ENCODE peak calls at places on chromosomes 6 and 20, in four cellular contexts. One of them, this sample, is unnamed.

GRCh38 chr6:162825597-162825996 is 97.8 kb downstream of the PACRG start:
- DNase-seq in cardiac fibroblast: no peak
- DNase-seq in transverse colon: no peak
- DNase-seq in B cell: no peak
- DNase-seq in this sample: no peak

GRCh38 chr6:2952557-2953095 is 18.7 kb downstream of the SERPINB6 start:
- DNase-seq in cardiac fibroblast: peak; percentile 93
- DNase-seq in transverse colon: peak; percentile 87
- DNase-seq in B cell: peak; percentile 65
- DNase-seq in this sample: peak; percentile 90

GRCh38 chr6:147279423-147279822 is 75.2 kb downstream of the STXBP5 start:
- DNase-seq in cardiac fibroblast: peak; percentile 82
- DNase-seq in transverse colon: no peak
- DNase-seq in B cell: no peak
- DNase-seq in this sample: no peak

GRCh38 chr6:37399795-37400490 is 33.1 kb upstream of the CMTR1 start:
- DNase-seq in B cell: no peak
- DNase-seq in transverse colon: no peak
- DNase-seq in cardiac fibroblast: no peak
- DNase-seq in this sample: no peak

GRCh38 chr6:167092672-167093339 is 30.1 kb upstream of the CCR6 start:
- DNase-seq in B cell: peak; percentile 59
- DNase-seq in transverse colon: no peak
- DNase-seq in cardiac fibroblast: no peak
- DNase-seq in this sample: no peak

GRCh38 chr6:83976871-83977270 is 56.7 kb upstream of the MRAP2 start:
- DNase-seq in cardiac fibroblast: no peak
- DNase-seq in transverse colon: no peak
- DNase-seq in B cell: no peak
- DNase-seq in this sample: no peak

GRCh38 chr20:46307139-46307998 is 929 bp downstream of the CDH22 start:
- DNase-seq in cardiac fibroblast: peak; percentile 55
- DNase-seq in transverse colon: peak; percentile 50
- DNase-seq in B cell: peak; percentile 75
- DNase-seq in this sample: peak; percentile 67

GRCh38 chr6:67102743-67103142 is 1395.7 kb upstream of the EYS start:
- DNase-seq in B cell: no peak
- DNase-seq in cardiac fibroblast: no peak
- DNase-seq in transverse colon: no peak
- DNase-seq in this sample: no peak

GRCh38 chr6:36364669-36365479 is 22.6 kb downstream of the ETV7 start:
- DNase-seq in cardiac fibroblast: peak; percentile 59
- DNase-seq in B cell: peak; percentile 41
- DNase-seq in transverse colon: no peak
- DNase-seq in this sample: no peak

GRCh38 chr6:36360241-36361054 is 23.8 kb upstream of the BNIP5 start:
- DNase-seq in cardiac fibroblast: peak; percentile 91
- DNase-seq in transverse colon: peak; percentile 80
- DNase-seq in B cell: peak; percentile 80
- DNase-seq in this sample: peak; percentile 80

GRCh38 chr6:16630035-16630643 is 131.1 kb downstream of the ATXN1 start:
- DNase-seq in transverse colon: no peak
- DNase-seq in cardiac fibroblast: no peak
- DNase-seq in B cell: no peak
- DNase-seq in this sample: no peak

GRCh38 chr6:96911171-96911570 is 13.4 kb upstream of the KLHL32 start:
- DNase-seq in transverse colon: no peak
- DNase-seq in B cell: no peak
- DNase-seq in cardiac fibroblast: no peak
- DNase-seq in this sample: no peak

GRCh38 chr20:14538433-14538832 is 201.0 kb upstream of the FLRT3 start:
- DNase-seq in transverse colon: no peak
- DNase-seq in cardiac fibroblast: no peak
- DNase-seq in B cell: no peak
- DNase-seq in this sample: no peak

GRCh38 chr6:2622683-2623082 is 128.0 kb downstream of the MYLK4 start:
- DNase-seq in cardiac fibroblast: peak; percentile 21
- DNase-seq in transverse colon: no peak
- DNase-seq in B cell: no peak
- DNase-seq in this sample: no peak

GRCh38 chr6:21999012-21999528 is 297.8 kb downstream of the PRL start:
- DNase-seq in cardiac fibroblast: peak; percentile 39
- DNase-seq in B cell: no peak
- DNase-seq in transverse colon: no peak
- DNase-seq in this sample: no peak

GRCh38 chr6:26043389-26044139 is 43.7 kb upstream of the HFE start:
- DNase-seq in B cell: peak; percentile 70
- DNase-seq in transverse colon: peak; percentile 82
- DNase-seq in cardiac fibroblast: peak; percentile 99
- DNase-seq in this sample: peak; percentile 51

GRCh38 chr20:38349856-38350255 is 3.6 kb downstream of the LBP start:
- DNase-seq in transverse colon: no peak
- DNase-seq in B cell: no peak
- DNase-seq in cardiac fibroblast: no peak
- DNase-seq in this sample: no peak

GRCh38 chr20:23305098-23305497 is 45.5 kb upstream of the NXT1 start:
- DNase-seq in B cell: no peak
- DNase-seq in cardiac fibroblast: peak; percentile 84
- DNase-seq in transverse colon: no peak
- DNase-seq in this sample: no peak

GRCh38 chr6:133748628-133749027 is 140.3 kb upstream of the TCF21 start:
- DNase-seq in B cell: no peak
- DNase-seq in cardiac fibroblast: peak; percentile 21
- DNase-seq in transverse colon: no peak
- DNase-seq in this sample: no peak

GRCh38 chr6:99096186-99096585 is 148.4 kb upstream of the FBXL4 start:
- DNase-seq in transverse colon: no peak
- DNase-seq in cardiac fibroblast: no peak
- DNase-seq in B cell: no peak
- DNase-seq in this sample: no peak

GRCh38 chr20:48904566-48905321 is 16.8 kb upstream of the ARFGEF2 start:
- DNase-seq in B cell: peak; percentile 61
- DNase-seq in transverse colon: peak; percentile 66
- DNase-seq in cardiac fibroblast: peak; percentile 81
- DNase-seq in this sample: peak; percentile 70

GRCh38 chr6:25041676-25042598 is 106.2 kb upstream of the RIPOR2 start:
- DNase-seq in cardiac fibroblast: no peak
- DNase-seq in B cell: peak; percentile 62
- DNase-seq in transverse colon: peak; percentile 30
- DNase-seq in this sample: no peak

GRCh38 chr6:125232466-125232865 is 69.3 kb downstream of the HDDC2 start:
- DNase-seq in cardiac fibroblast: peak; percentile 22
- DNase-seq in transverse colon: no peak
- DNase-seq in B cell: no peak
- DNase-seq in this sample: no peak

GRCh38 chr20:51529758-51530157 is 12.8 kb downstream of the NFATC2 start:
- DNase-seq in B cell: no peak
- DNase-seq in cardiac fibroblast: no peak
- DNase-seq in transverse colon: peak; percentile 37
- DNase-seq in this sample: no peak

GRCh38 chr20:2507875-2508630 is 662 bp downstream of the ZNF343 start:
- DNase-seq in transverse colon: peak; percentile 23
- DNase-seq in B cell: no peak
- DNase-seq in cardiac fibroblast: peak; percentile 52
- DNase-seq in this sample: no peak

GRCh38 chr20:2509794-2510193 is 1.1 kb upstream of the ZNF343 start:
- DNase-seq in B cell: no peak
- DNase-seq in cardiac fibroblast: no peak
- DNase-seq in transverse colon: no peak
- DNase-seq in this sample: no peak

GRCh38 chr20:2508631-2509467 is at the start of gene ZNF343:
- DNase-seq in cardiac fibroblast: peak; percentile 82
- DNase-seq in B cell: peak; percentile 83
- DNase-seq in transverse colon: peak; percentile 83
- DNase-seq in this sample: peak; percentile 72

GRCh38 chr20:2507464-2507863 is 1.3 kb downstream of the ZNF343 start:
- DNase-seq in transverse colon: no peak
- DNase-seq in B cell: no peak
- DNase-seq in cardiac fibroblast: peak; percentile 7
- DNase-seq in this sample: no peak

DNA sequence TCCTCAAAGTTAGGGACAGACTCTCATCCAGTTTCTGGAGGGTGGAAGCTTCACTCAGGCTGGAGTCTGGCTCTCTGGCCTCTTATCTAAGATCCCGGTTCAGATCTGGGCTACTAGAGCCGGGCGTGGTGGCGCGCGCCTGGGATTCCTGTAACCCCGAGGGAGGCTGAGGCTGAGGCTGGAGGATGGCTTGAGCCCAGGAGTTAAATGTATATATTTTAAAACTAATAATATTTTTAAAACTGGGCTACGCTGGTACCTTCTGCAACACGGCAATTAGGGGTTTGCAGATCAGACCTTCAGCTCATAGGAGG is 710 bp upstream of the ZNF343 start:
- DNase-seq in cardiac fibroblast: no peak
- DNase-seq in transverse colon: no peak
- DNase-seq in B cell: no peak
- DNase-seq in this sample: no peak
- TF ChIP-seq CTCF in cardiac fibroblast: no peak
- TF ChIP-seq CTCF in transverse colon: no peak
- TF ChIP-seq CTCF in B cell: no peak
- TF ChIP-seq CTCF in this sample: no peak

GRCh38 chr20:37282558-37282957 is 6.9 kb upstream of the MANBAL start:
- DNase-seq in transverse colon: peak; percentile 19
- DNase-seq in cardiac fibroblast: peak; percentile 84
- DNase-seq in B cell: no peak
- DNase-seq in this sample: peak; percentile 18
- TF ChIP-seq CTCF in transverse colon: peak; percentile 37
- TF ChIP-seq CTCF in cardiac fibroblast: peak; percentile 63
- TF ChIP-seq CTCF in B cell: no peak
- TF ChIP-seq CTCF in this sample: no peak

GRCh38 chr6:159633196-159633595 is 59.8 kb downstream of the SOD2 start:
- DNase-seq in transverse colon: no peak
- DNase-seq in B cell: no peak
- DNase-seq in cardiac fibroblast: peak; percentile 15
- DNase-seq in this sample: peak; percentile 9
- TF ChIP-seq CTCF in transverse colon: no peak
- TF ChIP-seq CTCF in B cell: no peak
- TF ChIP-seq CTCF in cardiac fibroblast: peak; percentile 52
- TF ChIP-seq CTCF in this sample: no peak

GRCh38 chr6:107800564-107801164 is 23.4 kb downstream of the SCML4 start:
- DNase-seq in B cell: no peak
- DNase-seq in transverse colon: no peak
- DNase-seq in cardiac fibroblast: peak; percentile 18
- DNase-seq in this sample: no peak
- TF ChIP-seq CTCF in B cell: peak; percentile 14
- TF ChIP-seq CTCF in transverse colon: no peak
- TF ChIP-seq CTCF in cardiac fibroblast: no peak
- TF ChIP-seq CTCF in this sample: no peak

GRCh38 chr20:44747166-44748004 is 1.7 kb downstream of the KCNK15 start:
- DNase-seq in transverse colon: peak; percentile 83
- DNase-seq in B cell: peak; percentile 50
- DNase-seq in cardiac fibroblast: peak; percentile 83
- DNase-seq in this sample: peak; percentile 82
- TF ChIP-seq CTCF in transverse colon: peak; percentile 63
- TF ChIP-seq CTCF in B cell: peak; percentile 66
- TF ChIP-seq CTCF in cardiac fibroblast: peak; percentile 74
- TF ChIP-seq CTCF in this sample: peak; percentile 65

GRCh38 chr20:25140968-25141367 is 54.5 kb upstream of the ENTPD6 start:
- DNase-seq in transverse colon: no peak
- DNase-seq in B cell: no peak
- DNase-seq in cardiac fibroblast: no peak
- DNase-seq in this sample: no peak

GRCh38 chr20:25135031-25135430 is 53.1 kb upstream of the VSX1 start:
- DNase-seq in B cell: no peak
- DNase-seq in cardiac fibroblast: no peak
- DNase-seq in transverse colon: no peak
- DNase-seq in this sample: no peak

GRCh38 chr20:25136643-25137559 is 55.0 kb upstream of the VSX1 start:
- DNase-seq in cardiac fibroblast: peak; percentile 96
- DNase-seq in transverse colon: peak; percentile 38
- DNase-seq in B cell: no peak
- DNase-seq in this sample: no peak

GRCh38 chr20:25142435-25142834 is 53.1 kb upstream of the ENTPD6 start:
- DNase-seq in B cell: no peak
- DNase-seq in transverse colon: no peak
- DNase-seq in cardiac fibroblast: no peak
- DNase-seq in this sample: no peak

GRCh38 chr20:25139061-25139705 is 56.3 kb upstream of the ENTPD6 start:
- DNase-seq in cardiac fibroblast: no peak
- DNase-seq in B cell: no peak
- DNase-seq in transverse colon: no peak
- DNase-seq in this sample: no peak
- TF ChIP-seq CTCF in cardiac fibroblast: no peak
- TF ChIP-seq CTCF in B cell: no peak
- TF ChIP-seq CTCF in transverse colon: no peak
- TF ChIP-seq CTCF in this sample: no peak

GRCh38 chr20:43430265-43430664 is 27.4 kb upstream of the SRSF6 start:
- DNase-seq in transverse colon: no peak
- DNase-seq in B cell: no peak
- DNase-seq in cardiac fibroblast: no peak
- DNase-seq in this sample: no peak

GRCh38 chr20:43433250-43433854 is 24.3 kb upstream of the SRSF6 start:
- DNase-seq in cardiac fibroblast: no peak
- DNase-seq in B cell: no peak
- DNase-seq in transverse colon: no peak
- DNase-seq in this sample: no peak

GRCh38 chr20:43434565-43434964 is 23.1 kb upstream of the SRSF6 start:
- DNase-seq in B cell: no peak
- DNase-seq in transverse colon: no peak
- DNase-seq in cardiac fibroblast: no peak
- DNase-seq in this sample: no peak

GRCh38 chr20:43431120-43431519 is 26.6 kb upstream of the SRSF6 start:
- DNase-seq in cardiac fibroblast: peak; percentile 5
- DNase-seq in B cell: no peak
- DNase-seq in transverse colon: no peak
- DNase-seq in this sample: no peak

DNA sequence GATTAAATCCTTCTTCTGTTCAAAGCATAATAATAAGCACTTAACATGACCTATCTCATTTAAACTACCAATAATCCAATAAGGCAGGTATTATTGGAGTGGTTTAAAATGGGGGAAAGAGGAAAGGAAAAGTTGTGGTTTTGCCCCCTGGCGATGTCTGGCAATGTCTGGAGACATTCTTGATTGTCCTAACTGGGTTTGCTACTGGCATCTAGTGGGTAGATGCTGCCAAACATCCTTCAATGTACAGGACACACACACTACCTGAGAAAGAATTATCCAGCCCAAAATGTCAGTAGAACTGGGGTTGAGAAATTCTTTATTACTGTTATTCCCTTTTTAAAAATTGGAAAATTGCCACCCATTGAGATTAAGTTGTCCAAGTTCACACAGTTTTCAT is 25.2 kb upstream of the SRSF6 start:
- DNase-seq in cardiac fibroblast: no peak
- DNase-seq in B cell: no peak
- DNase-seq in transverse colon: no peak
- DNase-seq in this sample: no peak
- TF ChIP-seq CTCF in cardiac fibroblast: no peak
- TF ChIP-seq CTCF in B cell: no peak
- TF ChIP-seq CTCF in transverse colon: no peak
- TF ChIP-seq CTCF in this sample: no peak

DNA sequence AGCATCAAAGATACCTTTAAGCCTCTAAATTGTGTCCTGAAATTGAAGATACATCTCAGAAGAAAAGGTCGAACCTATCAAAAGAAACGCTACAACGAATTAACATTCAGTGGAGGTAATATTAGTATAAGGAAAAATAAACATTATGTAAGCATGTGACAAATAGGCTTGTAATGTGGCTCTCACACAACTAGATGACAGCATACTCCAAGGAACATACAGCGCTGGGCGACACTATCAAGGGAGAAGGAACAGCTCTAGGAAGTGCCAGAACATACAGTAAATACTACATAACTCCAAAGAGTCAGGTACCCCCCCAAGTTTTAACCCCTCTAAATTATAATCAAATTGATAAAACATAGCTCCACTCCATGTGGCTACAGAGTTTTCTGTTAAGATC is 103.5 kb downstream of the LAMP5 start:
- DNase-seq in transverse colon: no peak
- DNase-seq in cardiac fibroblast: peak; percentile 21
- DNase-seq in B cell: no peak
- DNase-seq in this sample: peak; percentile 41
- TF ChIP-seq CTCF in transverse colon: no peak
- TF ChIP-seq CTCF in cardiac fibroblast: peak; percentile 24
- TF ChIP-seq CTCF in B cell: no peak
- TF ChIP-seq CTCF in this sample: no peak

This sample was measured in endothelial cell.